ENCODE peak calls at places on chromosomes 13 and 19, in six cellular contexts. One of them, this sample, is unnamed.

GRCh38 chr19:54451997-54452396 is 3.0 kb downstream of the LENG8 start:
- DNase-seq in H1: no peak
- DNase-seq in H9: no peak
- DNase-seq in mesenchymal stem cell: no peak
- DNase-seq in IMR-90: no peak
- DNase-seq in neuronal stem cell: no peak
- DNase-seq in this sample: no peak

GRCh38 chr19:13150919-13151604 is 851 bp downstream of the IER2 start:
- DNase-seq in H1: peak; percentile 58
- DNase-seq in neuronal stem cell: peak; percentile 42
- DNase-seq in mesenchymal stem cell: peak; percentile 31
- DNase-seq in H9: no peak
- DNase-seq in IMR-90: no peak
- DNase-seq in this sample: no peak

GRCh38 chr13:113834496-113835200 is 29.2 kb downstream of the GAS6 start:
- DNase-seq in IMR-90: no peak
- DNase-seq in H9: no peak
- DNase-seq in H1: no peak
- DNase-seq in neuronal stem cell: no peak
- DNase-seq in mesenchymal stem cell: no peak
- DNase-seq in this sample: no peak

GRCh38 chr13:39864221-39864620 is 208.8 kb downstream of the COG6 start:
- DNase-seq in mesenchymal stem cell: no peak
- DNase-seq in neuronal stem cell: no peak
- DNase-seq in H9: no peak
- DNase-seq in IMR-90: no peak
- DNase-seq in H1: no peak
- DNase-seq in this sample: no peak

GRCh38 chr13:80612804-80613203 is 271.9 kb upstream of the SPRY2 start:
- DNase-seq in IMR-90: no peak
- DNase-seq in H1: no peak
- DNase-seq in neuronal stem cell: peak; percentile 24
- DNase-seq in H9: no peak
- DNase-seq in mesenchymal stem cell: no peak
- DNase-seq in this sample: no peak

GRCh38 chr13:74987124-74987690 is 494.8 kb downstream of the TBC1D4 start:
- DNase-seq in H9: no peak
- DNase-seq in mesenchymal stem cell: no peak
- DNase-seq in neuronal stem cell: no peak
- DNase-seq in IMR-90: no peak
- DNase-seq in H1: no peak
- DNase-seq in this sample: no peak

GRCh38 chr13:36377822-36378480 is 31.8 kb upstream of the SPART start:
- DNase-seq in neuronal stem cell: no peak
- DNase-seq in IMR-90: peak; percentile 38
- DNase-seq in H1: no peak
- DNase-seq in H9: no peak
- DNase-seq in mesenchymal stem cell: no peak
- DNase-seq in this sample: no peak

GRCh38 chr19:14470031-14470876 is 4.9 kb downstream of the PTGER1 start:
- DNase-seq in neuronal stem cell: no peak
- DNase-seq in IMR-90: no peak
- DNase-seq in H9: no peak
- DNase-seq in mesenchymal stem cell: no peak
- DNase-seq in H1: no peak
- DNase-seq in this sample: no peak

GRCh38 chr13:109009756-109010155 is 380.3 kb downstream of the MYO16 start:
- DNase-seq in H1: no peak
- DNase-seq in mesenchymal stem cell: no peak
- DNase-seq in neuronal stem cell: no peak
- DNase-seq in IMR-90: no peak
- DNase-seq in H9: no peak
- DNase-seq in this sample: peak; percentile 74

GRCh38 chr19:56119585-56119978 is 1.5 kb downstream of the ZNF787 start:
- DNase-seq in IMR-90: peak; percentile 44
- DNase-seq in neuronal stem cell: no peak
- DNase-seq in H9: no peak
- DNase-seq in H1: no peak
- DNase-seq in mesenchymal stem cell: peak; percentile 49
- DNase-seq in this sample: peak; percentile 76

GRCh38 chr19:15399234-15399515 is 19.6 kb upstream of the AKAP8 start:
- DNase-seq in H1: no peak
- DNase-seq in H9: no peak
- DNase-seq in neuronal stem cell: no peak
- DNase-seq in IMR-90: no peak
- DNase-seq in mesenchymal stem cell: no peak
- DNase-seq in this sample: no peak

GRCh38 chr19:13152854-13153626 is 2.8 kb downstream of the IER2 start:
- DNase-seq in H1: peak; percentile 99
- DNase-seq in IMR-90: peak; percentile 93
- DNase-seq in neuronal stem cell: peak; percentile 98
- DNase-seq in H9: peak; percentile 96
- DNase-seq in mesenchymal stem cell: peak; percentile 98
- DNase-seq in this sample: peak; percentile 91

GRCh38 chr13:73142091-73142490 is 83.3 kb downstream of the KLF5 start:
- DNase-seq in IMR-90: no peak
- DNase-seq in neuronal stem cell: no peak
- DNase-seq in H9: no peak
- DNase-seq in mesenchymal stem cell: no peak
- DNase-seq in H1: no peak
- DNase-seq in this sample: no peak

GRCh38 chr19:15323496-15324235 is 8.7 kb downstream of the BRD4 start:
- DNase-seq in mesenchymal stem cell: peak; percentile 67
- DNase-seq in IMR-90: peak; percentile 53
- DNase-seq in H1: no peak
- DNase-seq in H9: no peak
- DNase-seq in neuronal stem cell: no peak
- DNase-seq in this sample: peak; percentile 64

GRCh38 chr19:45391871-45392665 is 12.8 kb downstream of the PPP1R13L start:
- DNase-seq in IMR-90: no peak
- DNase-seq in neuronal stem cell: no peak
- DNase-seq in H9: no peak
- DNase-seq in H1: no peak
- DNase-seq in mesenchymal stem cell: no peak
- DNase-seq in this sample: no peak

GRCh38 chr13:110397445-110397844 is 90.4 kb downstream of the COL4A2 start:
- DNase-seq in IMR-90: peak; percentile 85
- DNase-seq in H9: no peak
- DNase-seq in neuronal stem cell: no peak
- DNase-seq in H1: no peak
- DNase-seq in mesenchymal stem cell: no peak
- DNase-seq in this sample: no peak

GRCh38 chr19:55088021-55088451 is 12.4 kb downstream of the EPS8L1 start:
- DNase-seq in neuronal stem cell: no peak
- DNase-seq in mesenchymal stem cell: no peak
- DNase-seq in H9: no peak
- DNase-seq in IMR-90: no peak
- DNase-seq in H1: no peak
- DNase-seq in this sample: no peak

GRCh38 chr19:5788422-5788821 is 2.5 kb downstream of the DUS3L start:
- DNase-seq in neuronal stem cell: no peak
- DNase-seq in mesenchymal stem cell: no peak
- DNase-seq in H1: no peak
- DNase-seq in IMR-90: no peak
- DNase-seq in H9: no peak
- DNase-seq in this sample: no peak

GRCh38 chr13:46343279-46343949 is 43.6 kb downstream of the RUBCNL start:
- DNase-seq in H1: no peak
- DNase-seq in mesenchymal stem cell: no peak
- DNase-seq in neuronal stem cell: no peak
- DNase-seq in H9: no peak
- DNase-seq in IMR-90: no peak
- DNase-seq in this sample: no peak

GRCh38 chr19:53942001-53942786 is 20.5 kb upstream of the CACNG8 start:
- DNase-seq in mesenchymal stem cell: no peak
- DNase-seq in neuronal stem cell: peak; percentile 93
- DNase-seq in IMR-90: no peak
- DNase-seq in H9: peak; percentile 97
- DNase-seq in H1: peak; percentile 100
- DNase-seq in this sample: no peak

GRCh38 chr13:49022472-49023144 is 46.9 kb downstream of the FNDC3A start:
- DNase-seq in neuronal stem cell: no peak
- DNase-seq in H1: no peak
- DNase-seq in mesenchymal stem cell: no peak
- DNase-seq in H9: no peak
- DNase-seq in IMR-90: peak; percentile 36
- DNase-seq in this sample: no peak

GRCh38 chr13:21583496-21583895 is 20.5 kb downstream of the MICU2 start:
- DNase-seq in IMR-90: peak; percentile 66
- DNase-seq in mesenchymal stem cell: no peak
- DNase-seq in H9: peak; percentile 73
- DNase-seq in neuronal stem cell: no peak
- DNase-seq in H1: no peak
- DNase-seq in this sample: peak; percentile 71

GRCh38 chr13:43388282-43389034 is 365.1 kb downstream of the DNAJC15 start:
- DNase-seq in H1: no peak
- DNase-seq in H9: no peak
- DNase-seq in IMR-90: no peak
- DNase-seq in mesenchymal stem cell: no peak
- DNase-seq in neuronal stem cell: no peak
- DNase-seq in this sample: peak; percentile 31

GRCh38 chr19:4375620-4376228 is 24.6 kb downstream of the SH3GL1 start:
- DNase-seq in IMR-90: peak; percentile 81
- DNase-seq in neuronal stem cell: no peak
- DNase-seq in H9: no peak
- DNase-seq in H1: no peak
- DNase-seq in mesenchymal stem cell: peak; percentile 83
- DNase-seq in this sample: peak; percentile 82

GRCh38 chr19:4375164-4375619 is 25.2 kb downstream of the SH3GL1 start:
- DNase-seq in mesenchymal stem cell: peak; percentile 48
- DNase-seq in neuronal stem cell: no peak
- DNase-seq in H1: peak; percentile 81
- DNase-seq in IMR-90: no peak
- DNase-seq in H9: peak; percentile 88
- DNase-seq in this sample: peak; percentile 99

GRCh38 chr19:4372630-4373367 is 27.5 kb downstream of the SH3GL1 start:
- DNase-seq in mesenchymal stem cell: no peak
- DNase-seq in H1: peak; percentile 41
- DNase-seq in H9: no peak
- DNase-seq in IMR-90: no peak
- DNase-seq in neuronal stem cell: no peak
- DNase-seq in this sample: peak; percentile 55

GRCh38 chr19:4373601-4374441 is 26.5 kb downstream of the SH3GL1 start:
- DNase-seq in H9: no peak
- DNase-seq in IMR-90: peak; percentile 36
- DNase-seq in H1: no peak
- DNase-seq in mesenchymal stem cell: peak; percentile 61
- DNase-seq in neuronal stem cell: no peak
- DNase-seq in this sample: no peak

DNA sequence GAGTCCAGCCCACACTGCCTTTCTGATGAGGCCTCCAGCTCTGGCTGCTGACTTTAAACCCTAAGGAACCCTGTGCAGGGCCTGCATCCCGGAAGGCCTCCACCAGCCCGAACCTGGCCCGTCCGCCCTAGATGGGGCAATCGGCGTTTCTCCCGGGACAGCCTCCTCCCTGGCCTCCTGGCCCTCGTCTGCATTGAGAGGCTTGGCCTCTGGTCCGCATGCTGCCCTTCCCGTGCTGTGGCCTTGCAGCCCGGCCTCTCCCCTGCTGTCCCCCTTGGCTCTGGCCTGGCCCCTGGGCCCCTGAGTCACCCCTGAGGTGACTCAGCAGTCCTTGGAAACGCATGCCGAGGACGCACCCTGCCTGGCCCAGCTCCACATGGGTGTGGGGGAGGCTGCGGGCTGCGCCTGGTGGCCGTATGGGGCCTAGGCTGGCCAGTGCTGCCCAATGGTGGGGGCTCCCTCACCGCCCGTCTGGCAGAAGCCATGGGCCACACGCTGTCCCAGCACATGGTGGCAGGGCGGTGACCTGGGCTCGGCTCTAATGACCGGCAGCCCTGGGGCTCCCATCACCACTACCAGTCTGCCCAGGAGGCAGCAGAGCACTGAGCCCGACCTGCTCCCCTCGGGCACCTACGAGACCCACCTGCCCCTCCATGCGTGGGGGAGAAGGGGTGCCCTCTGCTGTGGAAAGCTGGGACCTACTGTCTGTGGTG is 25.7 kb downstream of the SH3GL1 start:
- DNase-seq in neuronal stem cell: no peak
- DNase-seq in H1: no peak
- DNase-seq in mesenchymal stem cell: peak; percentile 91
- DNase-seq in H9: peak; percentile 59
- DNase-seq in IMR-90: peak; percentile 87
- DNase-seq in this sample: peak; percentile 97
- H3K27ac ChIP-seq in neuronal stem cell: no peak overlapping the region
- H3K27ac ChIP-seq in H1: peak overlapping the region; percentile 82
- H3K27ac ChIP-seq in mesenchymal stem cell: peak overlapping the region; percentile 86
- H3K27ac ChIP-seq in H9: no peak overlapping the region
- H3K27ac ChIP-seq in IMR-90: peak overlapping the region; percentile 90
- H3K27ac ChIP-seq in this sample: peak overlapping the region; percentile 97

GRCh38 chr19:36115453-36116343 is at the start of gene TBCB:
- DNase-seq in IMR-90: peak; percentile 28
- DNase-seq in H1: no peak
- DNase-seq in neuronal stem cell: no peak
- DNase-seq in H9: no peak
- DNase-seq in mesenchymal stem cell: peak; percentile 57
- DNase-seq in this sample: no peak
- H3K23ac ChIP-seq in IMR-90: peak within 1 kb of the TSS; percentile 90
- H3K23ac ChIP-seq in H1: no peak within 1 kb of the TSS
- H3K23ac ChIP-seq in neuronal stem cell: peak within 1 kb of the TSS; percentile 98
- H3K23ac ChIP-seq in H9: no peak within 1 kb of the TSS
- H3K23ac ChIP-seq in mesenchymal stem cell: peak within 1 kb of the TSS; percentile 57
- H3K23ac ChIP-seq in this sample: no peak within 1 kb of the TSS

GRCh38 chr13:27293051-27293691 is 22.5 kb downstream of the RASL11A start:
- DNase-seq in neuronal stem cell: no peak
- DNase-seq in mesenchymal stem cell: no peak
- DNase-seq in H1: no peak
- DNase-seq in H9: no peak
- DNase-seq in IMR-90: no peak
- DNase-seq in this sample: no peak
- H3K14ac ChIP-seq in neuronal stem cell: no peak overlapping the region
- H3K14ac ChIP-seq in mesenchymal stem cell: no peak overlapping the region
- H3K14ac ChIP-seq in H1: no peak overlapping the region
- H3K14ac ChIP-seq in H9: no peak overlapping the region
- H3K14ac ChIP-seq in IMR-90: no peak overlapping the region
- H3K14ac ChIP-seq in this sample: no peak overlapping the region

GRCh38 chr19:49558591-49558990 is 21.8 kb downstream of the NOSIP start:
- DNase-seq in neuronal stem cell: no peak
- DNase-seq in H1: no peak
- DNase-seq in H9: no peak
- DNase-seq in IMR-90: no peak
- DNase-seq in mesenchymal stem cell: no peak
- DNase-seq in this sample: no peak
- H3K27ac ChIP-seq in neuronal stem cell: no peak overlapping the region
- H3K27ac ChIP-seq in H1: no peak overlapping the region
- H3K27ac ChIP-seq in H9: no peak overlapping the region
- H3K27ac ChIP-seq in IMR-90: no peak overlapping the region
- H3K27ac ChIP-seq in mesenchymal stem cell: no peak overlapping the region
- H3K27ac ChIP-seq in this sample: no peak overlapping the region